ENCODE peak calls at places on chromosomes 16 and 17, in five cellular contexts. U is GM12878, P is K562, F is HCT116, H is WTC11. A is an unnamed sample.

GRCh38 chr17:21005803-21006202 is 37.0 kb downstream of the USP22 start:
- DNase-seq in U (no peak), P (no peak), F (no peak), H (no peak), A (no peak)

GRCh38 chr17:44086364-44087311 is 16.1 kb downstream of the G6PC3 start:
- DNase-seq in U (no peak), P (peak; percentile 96), F (peak; percentile 37), H (no peak), A (peak; percentile 37)

GRCh38 chr16:11581677-11582076 is 5.0 kb downstream of the LITAF start:
- DNase-seq in U (no peak), P (no peak), F (no peak), H (no peak), A (no peak)

GRCh38 chr16:66494916-66495315 is 55.0 kb downstream of the TK2 start:
- DNase-seq in U (no peak), P (no peak), F (no peak), H (no peak), A (no peak)

GRCh38 chr16:86925067-86925791 is 346.9 kb downstream of the FOXL1 start:
- DNase-seq in U (no peak), P (peak; percentile 46), F (no peak), H (no peak), A (peak; percentile 52)

GRCh38 chr16:51049678-51050378 is 101.2 kb downstream of the SALL1 start:
- DNase-seq in U (no peak), P (peak; percentile 9), F (no peak), H (no peak), A (no peak)

GRCh38 chr16:86882586-86883280 is 304.4 kb downstream of the FOXL1 start:
- DNase-seq in U (no peak), P (no peak), F (no peak), H (no peak), A (no peak)

GRCh38 chr17:57121308-57122042 is 36.4 kb downstream of the AKAP1 start:
- DNase-seq in U (no peak), P (peak; percentile 59), F (no peak), H (peak; percentile 70), A (peak; percentile 71)

GRCh38 chr16:66028505-66029216 is 337.8 kb upstream of the CDH5 start:
- DNase-seq in U (no peak), P (no peak), F (no peak), H (no peak), A (no peak)

GRCh38 chr16:3175157-3176153 is 12.5 kb upstream of the OR1F1 start:
- DNase-seq in U (no peak), P (peak; percentile 75), F (peak; percentile 80), H (peak; percentile 86), A (peak; percentile 67)

GRCh38 chr17:50680126-50680525 is 27.6 kb downstream of the ANKRD40 start:
- DNase-seq in U (no peak), P (no peak), F (no peak), H (no peak), A (no peak)

GRCh38 chr17:51398128-51398525 is 137.8 kb downstream of the UTP18 start:
- DNase-seq in U (no peak), P (no peak), F (no peak), H (no peak), A (no peak)

GRCh38 chr17:54505404-54505803 is 395.2 kb upstream of the TOM1L1 start:
- DNase-seq in U (no peak), P (no peak), F (no peak), H (no peak), A (no peak)

GRCh38 chr17:42843358-42843934 is 934 bp upstream of the AOC2 start:
- DNase-seq in U (no peak), P (peak; percentile 70), F (peak; percentile 51), H (peak; percentile 46), A (peak; percentile 71)

GRCh38 chr16:2095315-2095853 is 40.3 kb downstream of the PKD1 start:
- DNase-seq in U (no peak), P (no peak), F (no peak), H (no peak), A (no peak)

GRCh38 chr17:33375086-33375485 is 82.0 kb upstream of the ASIC2 start:
- DNase-seq in U (no peak), P (no peak), F (no peak), H (no peak), A (no peak)

GRCh38 chr16:4416200-4417032 is at the start of gene CORO7:
- DNase-seq in U (peak; percentile 76), P (peak; percentile 98), F (peak; percentile 69), H (peak; percentile 92), A (peak; percentile 97)

GRCh38 chr17:19250421-19251141 is 13.4 kb downstream of the EPN2 start:
- DNase-seq in U (no peak), P (no peak), F (no peak), H (no peak), A (no peak)

GRCh38 chr17:80453980-80454556 is 22.3 kb downstream of the NPTX1 start:
- DNase-seq in U (no peak), P (no peak), F (no peak), H (no peak), A (peak; percentile 22)

GRCh38 chr17:32265896-32266388 is 310 bp downstream of the RHBDL3 start:
- DNase-seq in U (no peak), P (no peak), F (no peak), H (no peak), A (no peak)

GRCh38 chr16:56041556-56042140 is 149.6 kb upstream of the GNAO1 start:
- DNase-seq in U (no peak), P (peak; percentile 32), F (peak; percentile 7), H (peak; percentile 71), A (peak; percentile 35)

GRCh38 chr16:80788016-80788415 is 16.4 kb downstream of the CDYL2 start:
- DNase-seq in U (no peak), P (no peak), F (no peak), H (no peak), A (no peak)

GRCh38 chr17:78266771-78267170 is 35.3 kb downstream of the TMEM235 start:
- DNase-seq in U (no peak), P (no peak), F (no peak), H (no peak), A (no peak)

GRCh38 chr17:28908640-28909098 is 5.8 kb upstream of the DHRS13 start:
- DNase-seq in U (no peak), P (no peak), F (no peak), H (no peak), A (no peak)

GRCh38 chr17:78991017-78991783 is 11.5 kb upstream of the LGALS3BP start:
- DNase-seq in U (no peak), P (no peak), F (no peak), H (no peak), A (no peak)

GRCh38 chr17:19958023-19958422 is 19.6 kb downstream of the AKAP10 start:
- DNase-seq in U (no peak), P (no peak), F (peak; percentile 32), H (no peak), A (no peak)

GRCh38 chr17:49602783-49603182 is 27.1 kb downstream of the NXPH3 start:
- DNase-seq in U (no peak), P (no peak), F (no peak), H (no peak), A (no peak)

GRCh38 chr16:15607700-15608396 is 35.1 kb downstream of the MARF1 start:
- DNase-seq in U (no peak), P (no peak), F (no peak), H (no peak), A (no peak)

GRCh38 chr17:2412561-2413021 is 11.7 kb upstream of the MNT start:
- DNase-seq in U (no peak), P (no peak), F (no peak), H (peak; percentile 47), A (no peak)

GRCh38 chr17:77124192-77124908 is 16.4 kb upstream of the SEC14L1 start:
- DNase-seq in U (no peak), P (peak; percentile 37), F (peak; percentile 79), H (no peak), A (no peak)

DNA sequence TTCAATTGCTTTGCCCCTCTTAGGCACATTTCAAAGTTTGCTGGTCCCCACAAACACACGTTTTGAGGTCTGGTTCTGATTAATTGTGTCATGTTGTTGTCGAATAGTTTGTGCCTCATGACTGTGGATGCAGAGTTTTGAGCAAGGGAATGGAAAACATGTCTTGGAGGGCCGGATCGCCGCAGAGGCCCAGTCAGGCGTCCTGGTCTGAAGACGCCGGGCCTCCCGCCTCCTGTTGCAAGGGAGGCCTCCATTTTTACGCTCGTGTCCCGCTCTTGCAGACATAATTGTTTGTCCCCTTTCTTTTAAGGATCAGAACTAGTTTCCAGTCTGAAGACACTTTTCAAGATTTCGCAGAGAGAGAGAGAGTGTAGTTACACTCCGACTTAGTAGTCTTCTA is 3.2 kb downstream of the NTN1 start:
- DNase-seq in U (no peak), P (no peak), F (no peak), H (peak; percentile 37), A (no peak)
- TF ChIP-seq SP1 in U (no peak), P (no peak), F (no peak), H (no peak), A (no peak)

DNA sequence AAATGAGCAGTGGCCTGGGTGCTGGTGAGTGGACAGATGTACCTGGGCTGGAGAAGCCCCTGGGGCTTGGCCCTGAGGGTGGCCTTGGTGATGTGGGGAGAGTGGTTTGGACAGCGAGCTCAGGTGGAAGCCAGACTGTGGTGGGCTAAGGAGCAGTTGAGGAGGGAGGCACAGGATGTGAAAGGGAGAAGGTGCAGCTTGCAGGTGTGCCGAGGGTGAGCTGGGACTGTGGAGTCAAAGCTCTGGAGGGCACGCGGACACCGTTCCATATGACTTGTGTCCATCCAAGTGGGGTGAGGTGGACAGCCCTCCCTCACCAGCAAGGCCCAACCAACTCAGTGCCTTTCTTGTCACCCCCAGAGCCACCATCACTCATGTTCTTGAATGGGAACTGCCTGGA is 170.8 kb upstream of the ZNF267 start:
- DNase-seq in U (no peak), P (no peak), F (no peak), H (no peak), A (no peak)
- TF ChIP-seq SP1 in U (no peak), P (no peak), F (no peak), H (no peak), A (no peak)

DNA sequence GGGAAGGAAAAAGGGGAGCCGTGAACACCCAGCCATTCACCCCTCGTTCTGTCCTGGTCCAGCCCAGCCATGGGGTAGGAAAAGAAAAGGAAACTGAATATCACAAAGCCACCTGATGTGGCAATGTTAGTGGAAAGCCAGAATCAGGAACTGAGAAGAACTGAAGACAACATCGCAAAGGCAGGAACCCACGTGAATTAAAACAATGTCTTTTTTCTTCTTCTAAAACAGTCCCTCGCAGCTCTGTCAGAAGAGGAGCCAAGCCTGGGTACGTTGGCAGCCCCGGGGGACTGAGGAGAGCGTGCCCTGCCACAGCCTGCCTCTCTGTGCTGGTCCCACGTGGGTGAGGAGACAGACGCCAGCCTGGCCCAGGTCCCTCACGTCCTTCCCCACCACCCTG is 55.0 kb downstream of the ZNF423 start:
- DNase-seq in U (peak; percentile 24), P (no peak), F (no peak), H (no peak), A (no peak)
- TF ChIP-seq SP1 in U (no peak), P (no peak), F (no peak), H (no peak), A (no peak)

DNA sequence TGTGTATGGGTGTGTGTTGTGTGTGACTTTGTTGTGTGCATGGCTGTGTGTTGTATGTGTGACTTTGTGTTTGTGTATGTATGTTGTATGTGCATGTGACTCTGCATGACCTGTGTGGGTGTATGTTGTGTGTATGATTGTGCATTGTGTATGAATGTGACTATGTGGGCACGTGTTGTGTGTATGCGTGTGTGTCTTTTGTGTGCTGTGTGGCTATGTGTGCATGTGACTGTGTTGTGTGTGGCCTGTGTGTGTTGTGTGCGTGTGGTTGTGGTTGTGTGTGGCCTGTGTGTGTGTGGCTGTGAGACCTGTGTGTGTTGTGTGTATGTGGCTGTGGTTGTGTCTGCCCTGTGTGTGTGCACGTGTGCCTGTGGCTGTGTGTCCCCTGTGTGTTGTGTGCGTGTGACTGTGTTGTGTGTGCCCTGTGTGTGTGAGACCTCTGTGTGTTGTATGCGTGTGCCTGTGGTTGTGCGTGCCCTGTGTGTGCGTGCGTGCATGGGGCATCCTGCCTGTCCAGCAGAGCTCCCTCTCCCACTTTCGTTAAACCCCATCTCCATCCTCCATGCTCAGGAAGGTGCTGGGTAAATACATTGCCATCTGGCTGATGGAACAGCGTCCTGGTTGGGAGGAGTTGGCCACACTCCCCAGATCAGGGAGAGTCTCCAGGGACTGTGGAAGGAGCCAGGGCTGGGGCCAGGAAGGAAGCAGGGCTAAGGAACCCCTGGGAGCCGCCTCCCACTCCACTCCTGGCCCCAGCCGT is 90.1 kb upstream of the GSE1 start:
- DNase-seq in U (no peak), P (no peak), F (no peak), H (no peak), A (no peak)
- TF ChIP-seq SP1 in U (no peak), P (no peak), F (no peak), H (no peak), A (no peak)